ENCODE peak calls at places on chromosomes 12 and 14, in eight cellular contexts. Q is AG10803; F is small intestine; X is thyroid gland; D is NCI-H69; K is psoas muscle; Z is effector memory CD4-positive, alpha-beta T cell; M is fibroblast of mammary gland. T is an unnamed sample.

GRCh38 chr12:109732321-109733305 is 19.0 kb downstream of the FAM222A start:
- DNase-seq in Q (no peak), F (no peak), X (no peak), D (peak; percentile 74), K (peak; percentile 30), Z (no peak), M (no peak), T (no peak)

GRCh38 chr14:31992051-31992450 is 85.1 kb upstream of the ARHGAP5 start:
- DNase-seq in Q (peak; percentile 98), F (peak; percentile 72), X (no peak), D (no peak), K (no peak), Z (no peak), M (peak; percentile 97), T (no peak)

GRCh38 chr12:68119724-68120211 is 39.8 kb downstream of the IFNG start:
- DNase-seq in Q (no peak), F (peak; percentile 16), X (no peak), D (peak; percentile 85), K (no peak), Z (no peak), M (no peak), T (peak; percentile 41)

GRCh38 chr12:30187426-30187825 is 403.7 kb upstream of the TMTC1 start:
- DNase-seq in Q (no peak), F (no peak), X (no peak), D (no peak), K (no peak), Z (no peak), M (no peak), T (no peak)

GRCh38 chr12:72053604-72054003 is 115.0 kb downstream of the TPH2 start:
- DNase-seq in Q (no peak), F (no peak), X (no peak), D (no peak), K (no peak), Z (no peak), M (no peak), T (no peak)

GRCh38 chr12:19036673-19037357 is 92.7 kb upstream of the PLEKHA5 start:
- DNase-seq in Q (no peak), F (no peak), X (peak; percentile 31), D (no peak), K (no peak), Z (no peak), M (no peak), T (no peak)

GRCh38 chr14:64200170-64200569 is 94.0 kb downstream of the ESR2 start:
- DNase-seq in Q (no peak), F (no peak), X (peak; percentile 81), D (no peak), K (no peak), Z (no peak), M (no peak), T (no peak)

GRCh38 chr12:7092229-7092985 is at the start of gene C1R:
- DNase-seq in Q (peak; percentile 90), F (peak; percentile 69), X (peak; percentile 79), D (peak; percentile 73), K (peak; percentile 89), Z (peak; percentile 58), M (peak; percentile 92), T (peak; percentile 41)

GRCh38 chr12:107668320-107668719 is 17.3 kb upstream of the PWP1 start:
- DNase-seq in Q (no peak), F (no peak), X (no peak), D (no peak), K (no peak), Z (no peak), M (peak; percentile 14), T (no peak)

GRCh38 chr12:89621511-89621910 is 87.1 kb downstream of the ATP2B1 start:
- DNase-seq in Q (peak; percentile 5), F (no peak), X (no peak), D (no peak), K (no peak), Z (no peak), M (no peak), T (no peak)

GRCh38 chr14:90003526-90004312 is 48.0 kb downstream of the TDP1 start:
- DNase-seq in Q (no peak), F (no peak), X (no peak), D (no peak), K (no peak), Z (no peak), M (no peak), T (no peak)

GRCh38 chr12:91250273-91250672 is 67.7 kb upstream of the DCN start:
- DNase-seq in Q (peak; percentile 67), F (no peak), X (no peak), D (no peak), K (no peak), Z (no peak), M (peak; percentile 85), T (no peak)

GRCh38 chr12:131114942-131115584 is 161.4 kb downstream of the ADGRD1 start:
- DNase-seq in Q (no peak), F (no peak), X (peak; percentile 31), D (no peak), K (peak; percentile 35), Z (no peak), M (no peak), T (no peak)

GRCh38 chr14:50011242-50011641 is 105.1 kb downstream of the VCPKMT start:
- DNase-seq in Q (no peak), F (no peak), X (no peak), D (no peak), K (no peak), Z (no peak), M (no peak), T (no peak)

GRCh38 chr12:6312529-6313325 is 2.2 kb downstream of the PLEKHG6 start:
- DNase-seq in Q (peak; percentile 61), F (peak; percentile 96), X (peak; percentile 77), D (peak; percentile 59), K (no peak), Z (no peak), M (no peak), T (peak; percentile 68)

GRCh38 chr12:89671469-89671868 is 37.2 kb downstream of the ATP2B1 start:
- DNase-seq in Q (peak; percentile 94), F (no peak), X (no peak), D (no peak), K (no peak), Z (no peak), M (peak; percentile 56), T (no peak)

GRCh38 chr12:94622475-94622874 is 27.9 kb downstream of the TMCC3 start:
- DNase-seq in Q (no peak), F (peak; percentile 32), X (no peak), D (no peak), K (no peak), Z (no peak), M (no peak), T (no peak)

GRCh38 chr12:114440450-114441383 is 34.8 kb upstream of the TBX5 start:
- DNase-seq in Q (no peak), F (no peak), X (no peak), D (peak; percentile 32), K (no peak), Z (no peak), M (no peak), T (no peak)

GRCh38 chr14:100736269-100737180 is 9.8 kb downstream of the DLK1 start:
- DNase-seq in Q (no peak), F (no peak), X (no peak), D (no peak), K (no peak), Z (no peak), M (no peak), T (no peak)